ENCODE peak calls at places on chromosomes 16 and 17, in ten cellular contexts. C is stimulated activated CD4-positive, alpha-beta T cell treated with anti-CD3 and anti-CD28 coated beads, Interleukin-15, amount 100 ng/mL, for 1 hour; L is endothelial cell of umbilical vein; Z is GOT3; V is iPS-NIHi11; R is NCI-H460; W is transverse colon; K is IMR-90; I is NAMALWA; Q is frontal cortex. A is an unnamed sample.
A peak's percentile ranks its signal among the peaks of the same experiment; 100 is the strongest.

GRCh38 chr16:31301708-31302400 is 42.1 kb downstream of the ITGAM start:
- DNase-seq in K (no peak), V (no peak), R (peak; percentile 7), W (no peak), Q (no peak), Z (no peak), L (no peak), I (peak; percentile 18), C (no peak), A (no peak)

GRCh38 chr16:82004651-82005490 is 6.4 kb downstream of the SDR42E1 start:
- DNase-seq in I (no peak), C (no peak), Z (no peak), V (no peak), W (no peak), K (no peak), L (peak; percentile 44), Q (no peak), R (no peak), A (no peak)

GRCh38 chr17:9232155-9232475 is 210.8 kb downstream of the NTN1 start:
- DNase-seq in L (no peak), V (no peak), W (no peak), K (no peak), Q (no peak), R (no peak), Z (no peak), C (no peak), I (no peak), A (no peak)

GRCh38 chr16:66103245-66103644 is 263.2 kb upstream of the CDH5 start:
- DNase-seq in I (no peak), Q (no peak), V (no peak), Z (no peak), C (no peak), L (no peak), W (no peak), K (peak; percentile 58), R (no peak), A (no peak)

GRCh38 chr16:57273359-57273758 is 11.1 kb downstream of the PLLP start:
- DNase-seq in V (no peak), Z (no peak), W (no peak), C (no peak), K (no peak), L (no peak), Q (no peak), I (no peak), R (no peak), A (no peak)

GRCh38 chr16:84340305-84341040 is 27.9 kb upstream of the ATP2C2 start:
- DNase-seq in C (no peak), I (no peak), Q (no peak), L (no peak), K (no peak), V (no peak), R (no peak), Z (no peak), W (peak; percentile 88), A (no peak)

GRCh38 chr16:81711609-81712329 is 67.3 kb upstream of the PLCG2 start:
- DNase-seq in W (peak; percentile 41), Q (no peak), L (peak; percentile 91), I (no peak), R (peak; percentile 82), K (peak; percentile 92), C (no peak), Z (peak; percentile 24), V (peak; percentile 80), A (no peak)

GRCh38 chr17:28326114-28326513 is 7.1 kb downstream of the TMEM97 start:
- DNase-seq in R (no peak), Q (no peak), I (no peak), V (no peak), Z (no peak), C (no peak), K (no peak), W (peak; percentile 35), L (no peak), A (peak; percentile 77)

GRCh38 chr16:391885-392335 is 5.1 kb upstream of the NME4 start:
- DNase-seq in Z (peak; percentile 15), V (peak; percentile 71), I (peak; percentile 82), R (peak; percentile 59), K (peak; percentile 83), L (peak; percentile 65), W (peak; percentile 65), C (peak; percentile 37), Q (no peak), A (no peak)

GRCh38 chr17:79109584-79109983 is 35.0 kb downstream of the ENGASE start:
- DNase-seq in C (no peak), Z (no peak), V (peak; percentile 84), Q (no peak), K (no peak), I (no peak), W (no peak), L (no peak), R (no peak), A (no peak)

GRCh38 chr16:70470927-70471341 is 16.5 kb downstream of the FCSK start:
- DNase-seq in Z (no peak), I (no peak), R (peak; percentile 16), W (peak; percentile 26), K (peak; percentile 10), Q (no peak), L (peak; percentile 18), V (peak; percentile 94), C (no peak), A (no peak)

GRCh38 chr16:14225457-14225856 is 154.3 kb downstream of the MRTFB start:
- DNase-seq in I (no peak), Q (no peak), K (no peak), C (no peak), V (no peak), Z (no peak), W (no peak), R (no peak), L (no peak), A (no peak)

GRCh38 chr16:12646490-12647274 is 157.0 kb downstream of the CPPED1 start:
- DNase-seq in W (no peak), C (no peak), L (peak; percentile 94), R (no peak), V (no peak), Q (peak; percentile 5), I (no peak), Z (no peak), K (no peak), A (no peak)

GRCh38 chr16:83717308-83717707 is 90.5 kb upstream of the HSBP1 start:
- DNase-seq in K (no peak), W (no peak), L (no peak), I (peak; percentile 19), Q (no peak), Z (no peak), R (no peak), V (peak; percentile 71), C (no peak), A (no peak)

GRCh38 chr16:24539850-24540484 is 601 bp downstream of the RBBP6 start:
- DNase-seq in L (peak; percentile 37), Z (no peak), C (no peak), V (peak; percentile 58), W (peak; percentile 69), K (peak; percentile 19), Q (peak; percentile 48), I (no peak), R (no peak), A (no peak)

GRCh38 chr17:39740357-39741111 is 2.8 kb downstream of the GRB7 start:
- DNase-seq in I (no peak), Q (no peak), K (peak; percentile 45), Z (no peak), C (no peak), V (peak; percentile 76), W (peak; percentile 60), L (peak; percentile 12), R (no peak), A (peak; percentile 39)

GRCh38 chr17:81589612-81590011 is 37.5 kb upstream of the FAAP100 start:
- DNase-seq in C (no peak), I (no peak), R (no peak), K (no peak), L (no peak), V (no peak), Z (no peak), W (no peak), Q (no peak), A (no peak)

GRCh38 chr17:45146616-45147101 is 1.6 kb upstream of the HEXIM1 start:
- DNase-seq in W (peak; percentile 74), K (peak; percentile 82), C (no peak), Z (no peak), L (peak; percentile 49), I (no peak), R (no peak), Q (no peak), V (no peak), A (no peak)

GRCh38 chr17:81113158-81113724 is 52.1 kb upstream of the PVALEF start:
- DNase-seq in C (no peak), V (no peak), K (no peak), R (no peak), Q (no peak), W (no peak), I (no peak), Z (no peak), L (no peak), A (no peak)

GRCh38 chr16:49282690-49283375 is 1.2 kb upstream of the CBLN1 start:
- DNase-seq in K (no peak), L (no peak), I (no peak), W (no peak), R (no peak), V (peak; percentile 63), C (no peak), Q (no peak), Z (no peak), A (peak; percentile 79)